ENCODE peak calls at places on chromosomes 5 and 9, in six cellular contexts. One of them, this sample, is unnamed.

GRCh38 chr5:127871448-127872153 is 168.4 kb downstream of the CCDC192 start:
- DNase-seq in left ventricle myocardium inferior: no peak
- DNase-seq in GM19239: no peak
- DNase-seq in A172: no peak
- DNase-seq in stimulated activated CD4-positive, alpha-beta T cell treated with anti-CD3 and anti-CD28 coated beads, TNF-alpha, amount 100 ng/mL, for 4 hours: no peak
- DNase-seq in HFFc6: peak
- DNase-seq in this sample: no peak

GRCh38 chr9:13587581-13587980 is 308.1 kb upstream of the MPDZ start:
- DNase-seq in left ventricle myocardium inferior: no peak
- DNase-seq in GM19239: no peak
- DNase-seq in A172: no peak
- DNase-seq in stimulated activated CD4-positive, alpha-beta T cell treated with anti-CD3 and anti-CD28 coated beads, TNF-alpha, amount 100 ng/mL, for 4 hours: no peak
- DNase-seq in HFFc6: no peak
- DNase-seq in this sample: no peak

GRCh38 chr5:138647794-138648193 is 72.6 kb upstream of the HSPA9 start:
- DNase-seq in left ventricle myocardium inferior: no peak
- DNase-seq in GM19239: no peak
- DNase-seq in A172: no peak
- DNase-seq in stimulated activated CD4-positive, alpha-beta T cell treated with anti-CD3 and anti-CD28 coated beads, TNF-alpha, amount 100 ng/mL, for 4 hours: no peak
- DNase-seq in HFFc6: no peak
- DNase-seq in this sample: no peak

GRCh38 chr5:113354056-113354455 is 80.7 kb downstream of the TSSK1B start:
- DNase-seq in left ventricle myocardium inferior: no peak
- DNase-seq in GM19239: no peak
- DNase-seq in A172: no peak
- DNase-seq in stimulated activated CD4-positive, alpha-beta T cell treated with anti-CD3 and anti-CD28 coated beads, TNF-alpha, amount 100 ng/mL, for 4 hours: no peak
- DNase-seq in HFFc6: no peak
- DNase-seq in this sample: no peak

GRCh38 chr5:167863883-167864282 is 427.6 kb upstream of the WWC1 start:
- DNase-seq in left ventricle myocardium inferior: no peak
- DNase-seq in GM19239: no peak
- DNase-seq in A172: no peak
- DNase-seq in stimulated activated CD4-positive, alpha-beta T cell treated with anti-CD3 and anti-CD28 coated beads, TNF-alpha, amount 100 ng/mL, for 4 hours: no peak
- DNase-seq in HFFc6: no peak
- DNase-seq in this sample: no peak

GRCh38 chr5:163976691-163977090 is 471.3 kb downstream of the MAT2B start:
- DNase-seq in left ventricle myocardium inferior: no peak
- DNase-seq in GM19239: no peak
- DNase-seq in A172: no peak
- DNase-seq in stimulated activated CD4-positive, alpha-beta T cell treated with anti-CD3 and anti-CD28 coated beads, TNF-alpha, amount 100 ng/mL, for 4 hours: no peak
- DNase-seq in HFFc6: no peak
- DNase-seq in this sample: no peak

GRCh38 chr5:40841068-40841805 is at the start of gene CARD6:
- DNase-seq in left ventricle myocardium inferior: no peak
- DNase-seq in GM19239: no peak
- DNase-seq in A172: peak
- DNase-seq in stimulated activated CD4-positive, alpha-beta T cell treated with anti-CD3 and anti-CD28 coated beads, TNF-alpha, amount 100 ng/mL, for 4 hours: no peak
- DNase-seq in HFFc6: no peak
- DNase-seq in this sample: no peak

GRCh38 chr9:99592834-99593584 is 228.7 kb upstream of the NR4A3 start:
- DNase-seq in left ventricle myocardium inferior: no peak
- DNase-seq in GM19239: no peak
- DNase-seq in A172: no peak
- DNase-seq in stimulated activated CD4-positive, alpha-beta T cell treated with anti-CD3 and anti-CD28 coated beads, TNF-alpha, amount 100 ng/mL, for 4 hours: no peak
- DNase-seq in HFFc6: no peak
- DNase-seq in this sample: no peak

GRCh38 chr9:23783509-23783908 is 42.5 kb downstream of the ELAVL2 start:
- DNase-seq in left ventricle myocardium inferior: no peak
- DNase-seq in GM19239: no peak
- DNase-seq in A172: no peak
- DNase-seq in stimulated activated CD4-positive, alpha-beta T cell treated with anti-CD3 and anti-CD28 coated beads, TNF-alpha, amount 100 ng/mL, for 4 hours: no peak
- DNase-seq in HFFc6: no peak
- DNase-seq in this sample: no peak

GRCh38 chr5:67033893-67034605 is 162.6 kb downstream of the CD180 start:
- DNase-seq in left ventricle myocardium inferior: no peak
- DNase-seq in GM19239: no peak
- DNase-seq in A172: no peak
- DNase-seq in stimulated activated CD4-positive, alpha-beta T cell treated with anti-CD3 and anti-CD28 coated beads, TNF-alpha, amount 100 ng/mL, for 4 hours: no peak
- DNase-seq in HFFc6: no peak
- DNase-seq in this sample: no peak

This sample was measured in AG04449.